ENCODE peak calls at places on chromosomes 1 and 21, in eight cellular contexts. S is heart left ventricle, R is transverse colon, Z is colonic mucosa, E is upper lobe of left lung, V is PC-3, J is ovary, W is A549. I is an unnamed sample.

GRCh38 chr1:175363046-175363445 is 170.5 kb upstream of the KIAA0040 start:
- DNase-seq in Z (no peak), W (no peak), J (no peak), E (no peak), R (no peak), V (peak; percentile 12), S (no peak), I (no peak)

GRCh38 chr1:174074757-174075156 is 52.6 kb upstream of the RC3H1 start:
- DNase-seq in E (no peak), S (no peak), Z (no peak), R (no peak), V (peak; percentile 42), J (no peak), W (peak; percentile 38), I (no peak)

GRCh38 chr1:6672558-6672957 is 29.1 kb downstream of the DNAJC11 start:
- DNase-seq in S (peak; percentile 68), W (no peak), J (no peak), R (no peak), V (no peak), Z (no peak), E (no peak), I (peak; percentile 24)

GRCh38 chr1:43225168-43225567 is 44.6 kb upstream of the TMEM125 start:
- DNase-seq in V (peak; percentile 40), R (no peak), W (no peak), J (no peak), S (no peak), Z (no peak), E (no peak), I (no peak)

GRCh38 chr1:61341426-61341825 is 259.1 kb downstream of the NFIA start:
- DNase-seq in Z (no peak), J (no peak), V (no peak), W (no peak), E (peak; percentile 34), R (no peak), S (no peak), I (no peak)

GRCh38 chr1:209319549-209319948 is 264.0 kb upstream of the CAMK1G start:
- DNase-seq in W (no peak), V (peak; percentile 85), R (no peak), J (no peak), E (no peak), Z (no peak), S (no peak), I (no peak)

GRCh38 chr1:4139646-4140045 is 239.6 kb upstream of the C1orf174 start:
- DNase-seq in R (no peak), Z (no peak), S (no peak), W (no peak), E (no peak), J (no peak), V (no peak), I (no peak)

GRCh38 chr1:82510431-82510830 is 709.7 kb downstream of the ADGRL2 start:
- DNase-seq in E (no peak), J (no peak), R (no peak), W (no peak), S (no peak), Z (no peak), V (no peak), I (no peak)

GRCh38 chr1:8941906-8942305 is 3.8 kb upstream of the CA6 start:
- DNase-seq in W (peak; percentile 35), J (no peak), S (no peak), R (no peak), E (no peak), Z (no peak), V (peak; percentile 79), I (no peak)

GRCh38 chr1:241637604-241638003 is 2.6 kb downstream of the CHML start:
- DNase-seq in J (no peak), R (no peak), W (no peak), E (no peak), S (no peak), Z (no peak), V (peak; percentile 53), I (no peak)

GRCh38 chr1:151970641-151971040 is 23.0 kb downstream of the S100A10 start:
- DNase-seq in S (no peak), J (no peak), E (no peak), V (peak; percentile 65), R (peak; percentile 57), Z (peak; percentile 60), W (peak; percentile 85), I (no peak)

GRCh38 chr1:70071597-70071996 is 133.8 kb downstream of the LRRC40 start:
- DNase-seq in E (no peak), S (no peak), R (no peak), V (no peak), Z (peak; percentile 41), J (no peak), W (no peak), I (peak; percentile 4)

GRCh38 chr1:21291184-21291583 is 921 bp upstream of the ECE1 start:
- DNase-seq in E (no peak), W (no peak), S (peak; percentile 17), R (no peak), Z (no peak), V (no peak), J (no peak), I (no peak)
- H3K4me3 ChIP-seq in E (no peak overlapping the region), W (peak overlapping the region; percentile 63), S (no peak overlapping the region), R (no peak overlapping the region), Z (no peak overlapping the region), V (no peak overlapping the region), J (no peak overlapping the region), I (no peak overlapping the region)

DNA sequence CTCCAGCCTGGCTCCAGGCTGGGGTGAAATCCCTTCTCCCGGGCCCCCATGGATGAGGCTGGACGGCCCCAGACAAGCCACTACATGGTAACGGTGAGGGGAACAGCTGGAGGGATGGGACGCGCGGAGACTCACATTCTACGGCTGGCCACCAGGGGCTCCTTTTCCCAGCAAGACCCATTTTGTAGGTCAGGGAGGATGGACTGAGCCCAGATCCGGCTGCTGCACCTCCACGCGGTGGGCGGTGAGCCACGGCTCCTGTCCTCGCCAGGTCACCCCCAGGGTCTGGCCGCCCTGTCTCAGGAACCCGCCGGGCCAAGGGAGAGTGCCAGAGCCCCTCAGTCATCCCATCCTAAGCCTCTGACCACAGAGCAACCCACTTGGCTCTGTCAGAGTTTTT is 75.0 kb upstream of the ACTRT2 start:
- DNase-seq in J (no peak), E (no peak), V (no peak), R (no peak), S (peak; percentile 17), W (no peak), Z (no peak), I (no peak)
- H3K9me3 ChIP-seq in J (peaks cover 5% of the 10 kb centered on the region), E (peaks cover 4% of the 10 kb centered on the region), V (no peaks in the 10 kb centered on the region), R (no peaks in the 10 kb centered on the region), S (peaks cover 4% of the 10 kb centered on the region), W (no peaks in the 10 kb centered on the region), Z (no peaks in the 10 kb centered on the region), I (no peaks in the 10 kb centered on the region)

GRCh38 chr1:71592646-71593274 is 511.9 kb upstream of the ZRANB2 start:
- DNase-seq in W (no peak), E (no peak), V (no peak), J (no peak), S (no peak), Z (no peak), R (no peak), I (no peak)

GRCh38 chr1:71589005-71589404 is 508.2 kb upstream of the ZRANB2 start:
- DNase-seq in R (no peak), E (no peak), Z (no peak), J (no peak), V (no peak), W (no peak), S (no peak), I (no peak)

GRCh38 chr1:71587961-71588360 is 507.1 kb upstream of the ZRANB2 start:
- DNase-seq in E (no peak), W (no peak), S (no peak), Z (no peak), R (no peak), V (peak; percentile 47), J (no peak), I (no peak)

DNA sequence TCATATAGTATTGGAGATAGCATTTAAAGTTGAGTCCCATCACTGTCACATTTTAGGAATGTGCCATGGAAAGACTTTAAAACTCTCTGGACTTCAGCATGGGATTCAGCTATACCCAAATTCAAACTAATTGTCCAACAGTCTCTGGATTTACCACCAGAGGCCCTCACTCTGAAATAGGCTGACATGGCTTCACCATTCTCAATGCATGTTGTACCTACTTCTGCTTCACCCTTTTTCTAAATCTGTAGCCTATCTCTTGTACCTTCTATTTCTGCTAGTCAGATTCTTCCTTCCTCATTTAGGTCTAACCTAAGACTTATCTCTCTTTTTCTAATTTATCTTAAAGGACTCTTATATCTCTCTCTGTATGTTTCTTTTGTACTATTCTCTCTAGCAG is 512.7 kb upstream of the ZRANB2 start:
- DNase-seq in W (no peak), R (no peak), S (no peak), Z (no peak), E (no peak), J (no peak), V (peak; percentile 30), I (no peak)
- TF ChIP-seq CTCF in W (no peak), R (no peak), S (peak; percentile 23), Z (no peak), E (no peak), J (no peak), V (peak; percentile 49), I (no peak)

DNA sequence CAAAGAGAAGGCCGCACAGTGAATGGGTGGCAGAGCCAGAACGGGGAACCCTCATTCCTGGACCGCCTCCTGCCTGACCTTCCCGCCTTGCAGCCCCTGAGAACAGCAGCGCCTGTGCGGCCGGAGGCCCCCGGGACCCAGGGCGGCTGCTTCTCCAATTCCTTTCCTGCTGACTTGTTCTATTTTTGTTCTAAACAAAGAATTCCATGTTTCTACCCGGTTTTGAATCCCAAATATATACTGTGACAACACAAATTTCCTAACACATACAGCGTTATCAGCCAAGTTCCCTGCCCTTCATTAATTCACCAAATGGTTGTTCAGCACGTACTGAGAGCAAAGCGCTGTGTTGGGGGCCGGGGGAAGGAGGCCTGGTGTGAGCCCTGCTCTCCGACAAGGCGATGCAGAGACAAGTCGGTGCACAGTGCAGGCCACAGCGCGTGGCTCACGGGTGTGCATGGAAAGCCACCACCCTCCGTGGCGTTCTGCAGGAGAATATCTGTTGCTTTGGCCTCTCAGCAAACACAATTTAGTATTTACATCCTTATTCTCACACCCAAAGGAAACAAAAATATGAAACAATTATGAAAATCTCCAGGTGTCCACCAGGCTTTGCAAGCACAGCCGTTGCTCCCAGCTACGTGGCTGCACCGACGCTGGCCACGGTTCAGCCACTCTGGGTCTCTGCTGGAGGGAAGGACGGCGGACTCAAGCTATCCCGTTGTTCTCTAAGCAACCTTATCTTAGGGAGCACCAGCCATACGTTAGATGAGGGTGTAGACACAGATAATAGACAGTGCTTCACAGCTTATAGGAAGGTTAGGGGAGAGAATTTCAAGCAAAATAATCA is 31.7 kb upstream of the COL6A2 start:
- DNase-seq in W (no peak), V (no peak), J (peak; percentile 64), Z (no peak), S (no peak), E (no peak), R (no peak), I (peak; percentile 39)
- H3K4me3 ChIP-seq in W (no peak overlapping the region), V (no peak overlapping the region), J (no peak overlapping the region), Z (no peak overlapping the region), S (no peak overlapping the region), E (no peak overlapping the region), R (no peak overlapping the region), I (peak overlapping the region; percentile 36)